ENCODE peak calls at places on chromosomes 2 and 18, in eight cellular contexts. B, Y, T, J, Z, G, U and V are unnamed samples.

GRCh38 chr2:118721817-118722551 is 125.5 kb downstream of the EN1 start:
- DNase-seq in U (peak), B (peak), Z (peak), G (no peak), Y (no peak), J (peak), T (no peak), V (no peak)

GRCh38 chr18:32974421-32975165 is 201.8 kb upstream of the KLHL14 start:
- DNase-seq in Y (peak), J (no peak), B (no peak), G (no peak), U (no peak), T (no peak), Z (peak), V (no peak)

GRCh38 chr2:12177995-12178760 is 431.7 kb downstream of the LPIN1 start:
- DNase-seq in Y (no peak), G (no peak), U (no peak), Z (no peak), B (no peak), J (peak), T (no peak), V (no peak)

GRCh38 chr18:8972116-8972515 is 130.4 kb upstream of the NDUFV2 start:
- DNase-seq in T (no peak), B (no peak), J (no peak), Z (no peak), U (no peak), G (no peak), Y (no peak), V (no peak)

GRCh38 chr2:20491739-20492531 is 45.1 kb downstream of the RHOB start:
- DNase-seq in J (peak), G (no peak), T (peak), Y (no peak), Z (no peak), B (peak), U (no peak), V (no peak)

GRCh38 chr18:11104307-11104706 is 45.1 kb downstream of the PIEZO2 start:
- DNase-seq in T (no peak), Y (no peak), J (no peak), G (no peak), Z (no peak), B (no peak), U (no peak), V (no peak)

GRCh38 chr18:59885579-59886163 is 14.1 kb upstream of the PMAIP1 start:
- DNase-seq in G (peak), B (peak), Y (peak), J (no peak), T (no peak), U (peak), Z (peak), V (peak)

GRCh38 chr18:48452863-48453323 is 43.7 kb upstream of the ZBTB7C start:
- DNase-seq in J (no peak), T (no peak), Y (no peak), U (peak), G (no peak), Z (peak), B (peak), V (no peak)

GRCh38 chr2:64562148-64562784 is 38.1 kb downstream of the AFTPH start:
- DNase-seq in B (peak), T (no peak), G (peak), Z (no peak), U (peak), Y (peak), J (no peak), V (no peak)

GRCh38 chr2:236922061-236922460 is 163.6 kb upstream of the COPS8 start:
- DNase-seq in T (no peak), B (no peak), J (no peak), G (no peak), U (no peak), Y (no peak), Z (no peak), V (no peak)

GRCh38 chr2:85269959-85270358 is 57.8 kb downstream of the TGOLN2 start:
- DNase-seq in U (no peak), J (no peak), B (peak), T (no peak), G (no peak), Z (peak), Y (no peak), V (no peak)

GRCh38 chr2:217845251-217845650 is 157.5 kb downstream of the TNS1 start:
- DNase-seq in T (no peak), U (no peak), J (no peak), B (no peak), Y (no peak), Z (no peak), G (no peak), V (no peak)

GRCh38 chr2:165793779-165794519 is at the start of gene GALNT3:
- DNase-seq in U (peak), G (no peak), T (no peak), J (no peak), Z (no peak), B (no peak), Y (peak), V (peak)

GRCh38 chr2:16033032-16033293 is 92.6 kb downstream of the MYCN start:
- DNase-seq in Y (no peak), J (no peak), Z (no peak), G (no peak), B (no peak), T (no peak), U (no peak), V (no peak)

GRCh38 chr2:174336403-174337336 is 1.9 kb downstream of the SP9 start:
- DNase-seq in G (no peak), B (no peak), U (no peak), Y (peak), T (peak), Z (no peak), J (peak), V (peak)

GRCh38 chr2:218427741-218428140 is 8.8 kb downstream of the VIL1 start:
- DNase-seq in B (no peak), T (no peak), Z (no peak), J (peak), Y (no peak), G (no peak), U (no peak), V (no peak)

GRCh38 chr2:239429473-239430350 is 28.9 kb upstream of the HDAC4 start:
- DNase-seq in U (no peak), B (no peak), T (no peak), Z (no peak), G (no peak), Y (no peak), J (no peak), V (no peak)

GRCh38 chr2:19068206-19068605 is 290.2 kb downstream of the OSR1 start:
- DNase-seq in T (no peak), Z (no peak), Y (no peak), J (no peak), B (no peak), G (no peak), U (no peak), V (no peak)

GRCh38 chr2:236949089-236949935 is 136.4 kb upstream of the COPS8 start:
- DNase-seq in B (no peak), T (no peak), U (no peak), J (no peak), G (no peak), Y (no peak), Z (no peak), V (no peak)

GRCh38 chr2:33924770-33925169 is 325.7 kb upstream of the FAM98A start:
- DNase-seq in G (no peak), T (no peak), Y (no peak), U (no peak), Z (no peak), J (no peak), B (no peak), V (no peak)

GRCh38 chr2:40303746-40304145 is 148.1 kb downstream of the SLC8A1 start:
- DNase-seq in B (no peak), J (no peak), G (no peak), U (no peak), Z (no peak), Y (no peak), T (no peak), V (no peak)

GRCh38 chr18:2657788-2658458 is 2.4 kb downstream of the SMCHD1 start:
- DNase-seq in Y (peak), B (peak), Z (peak), J (peak), U (peak), G (peak), T (no peak), V (no peak)

GRCh38 chr2:53018830-53019425 is 748.7 kb upstream of the CHAC2 start:
- DNase-seq in B (peak), G (no peak), Y (no peak), J (no peak), U (peak), Z (no peak), T (no peak), V (no peak)

GRCh38 chr18:36912887-36913286 is 84.0 kb downstream of the KIAA1328 start:
- DNase-seq in Y (peak), J (no peak), T (no peak), Z (no peak), B (no peak), G (no peak), U (no peak), V (peak)

GRCh38 chr2:39424951-39425350 is 12.1 kb downstream of the MAP4K3 start:
- DNase-seq in G (no peak), B (no peak), T (no peak), Y (no peak), J (no peak), U (no peak), Z (no peak), V (no peak)

GRCh38 chr2:128304715-128305554 is 13.7 kb downstream of the HS6ST1 start:
- DNase-seq in J (peak), U (peak), Y (no peak), B (peak), T (no peak), G (peak), Z (peak), V (no peak)

GRCh38 chr2:54261537-54261936 is 5.5 kb upstream of the TSPYL6 start:
- DNase-seq in U (no peak), Z (no peak), J (no peak), T (no peak), B (no peak), Y (no peak), G (no peak), V (no peak)

GRCh38 chr2:46887028-46887885 is 28.3 kb downstream of the MCFD2 start:
- DNase-seq in T (no peak), G (peak), Y (no peak), Z (peak), J (no peak), U (no peak), B (no peak), V (no peak)

GRCh38 chr18:60585670-60586069 is 213.1 kb upstream of the MC4R start:
- DNase-seq in Y (no peak), Z (no peak), U (no peak), T (no peak), B (no peak), G (no peak), J (no peak), V (no peak)

GRCh38 chr2:135299656-135300244 is 231.3 kb downstream of the ZRANB3 start:
- DNase-seq in Y (peak), Z (peak), J (no peak), G (peak), U (peak), T (no peak), B (peak), V (no peak)

GRCh38 chr2:23241611-23242245 is 143.3 kb upstream of the KLHL29 start:
- DNase-seq in J (no peak), T (no peak), B (no peak), Y (no peak), G (no peak), U (no peak), Z (no peak), V (no peak)

GRCh38 chr18:45384137-45384998 is 230.9 kb upstream of the SLC14A2 start:
- DNase-seq in Z (peak), T (peak), B (peak), U (peak), G (peak), Y (peak), J (peak), V (peak)

GRCh38 chr2:177322801-177323261 is 58.3 kb upstream of the NFE2L2 start:
- DNase-seq in T (no peak), Y (no peak), B (no peak), J (no peak), U (peak), Z (no peak), G (no peak), V (no peak)

DNA sequence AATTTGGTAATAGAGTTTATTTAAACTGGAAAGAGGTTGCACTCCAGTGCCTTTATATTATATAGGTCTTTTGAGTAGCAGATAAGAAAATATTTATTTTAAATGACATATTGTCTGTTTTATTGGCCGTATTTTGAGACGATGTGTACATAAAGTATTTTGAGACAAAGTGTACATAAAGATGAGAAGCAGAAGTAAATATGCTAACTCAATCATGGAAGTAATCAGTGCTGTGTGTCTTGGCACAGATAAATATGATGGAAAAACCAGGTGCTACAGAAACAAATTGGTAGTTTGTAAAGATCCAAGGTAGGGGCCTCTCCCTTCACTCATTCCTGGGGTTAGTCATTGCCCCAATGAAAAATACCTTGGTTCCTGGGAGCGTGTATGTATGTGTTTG is 382.9 kb downstream of the DSEL start:
- DNase-seq in B (no peak), G (no peak), U (no peak), Z (no peak), T (no peak), Y (no peak), J (no peak), V (no peak)
- TF ChIP-seq CTCF in B (no peak), G (no peak), U (no peak), Z (no peak), T (no peak), Y (no peak), J (no peak), V (no peak)

GRCh38 chr2:37896319-37896718 is 28.8 kb upstream of the RMDN2 start:
- DNase-seq in Z (no peak), B (no peak), U (no peak), Y (peak), T (no peak), J (peak), G (peak), V (no peak)
- TF ChIP-seq CTCF in Z (no peak), B (no peak), U (no peak), Y (peak), T (peak), J (peak), G (no peak), V (no peak)

DNA sequence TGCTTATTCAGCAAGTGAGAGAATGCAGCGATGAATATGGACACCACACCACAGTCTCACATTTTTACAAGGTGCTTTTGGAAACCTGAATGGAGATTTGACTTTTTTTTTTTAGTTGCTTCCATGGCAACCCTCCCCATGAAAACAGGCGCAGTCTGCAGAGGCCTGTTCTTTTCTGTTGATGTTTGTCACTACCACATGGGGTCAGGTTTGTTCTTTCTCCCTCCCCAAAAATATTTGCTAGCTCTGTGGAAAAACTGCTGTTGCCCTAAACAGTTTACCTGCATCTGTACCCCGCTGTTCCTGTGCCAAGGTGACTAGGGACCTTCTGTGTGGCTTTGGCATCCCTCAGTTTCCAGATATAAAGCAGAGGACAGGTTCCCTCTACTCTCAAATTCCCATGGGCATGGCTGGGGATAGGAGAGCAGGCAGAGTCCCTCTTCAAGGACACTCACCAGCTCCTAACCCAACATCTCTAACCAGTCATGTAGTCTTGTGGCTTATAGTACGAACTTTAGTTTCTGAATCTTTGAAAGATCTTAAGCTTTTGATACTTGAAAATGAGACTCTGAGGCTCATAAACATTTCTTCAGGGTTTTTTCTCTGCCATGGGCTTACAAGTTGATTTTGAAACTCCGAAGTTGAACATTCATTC is 14.7 kb upstream of the MAPRE2 start:
- DNase-seq in J (peak), Y (peak), Z (no peak), B (no peak), U (no peak), T (no peak), G (no peak), V (no peak)
- TF ChIP-seq CTCF in J (peak), Y (peak), Z (no peak), B (peak), U (no peak), T (peak), G (no peak), V (no peak)

DNA sequence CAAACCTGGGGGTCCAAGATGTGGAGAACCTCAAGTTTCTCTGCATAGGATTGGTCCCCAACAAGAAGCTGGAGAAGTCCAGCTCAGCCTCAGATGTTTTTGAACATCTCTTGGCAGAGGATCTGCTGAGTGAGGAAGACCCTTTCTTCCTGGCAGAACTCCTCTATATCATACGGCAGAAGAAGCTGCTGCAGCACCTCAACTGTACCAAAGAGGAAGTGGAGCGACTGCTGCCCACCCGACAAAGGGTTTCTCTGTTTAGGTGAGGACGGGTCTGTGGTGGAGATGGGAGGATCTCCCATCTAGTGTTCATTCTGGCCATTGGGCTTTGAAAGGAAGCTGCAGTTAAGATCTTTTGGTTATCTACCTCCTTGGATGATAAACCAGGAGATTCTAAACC is 2.9 kb downstream of the CASP10 start:
- DNase-seq in T (no peak), Z (no peak), U (no peak), G (no peak), J (no peak), Y (no peak), B (no peak), V (no peak)
- TF ChIP-seq CTCF in T (no peak), Z (no peak), U (no peak), G (no peak), J (no peak), Y (no peak), B (no peak), V (no peak)

GRCh38 chr2:184644685-184645084 is 46.4 kb downstream of the ZNF804A start:
- DNase-seq in Y (no peak), G (no peak), J (no peak), B (peak), U (no peak), Z (no peak), T (no peak), V (no peak)
- TF ChIP-seq CTCF in Y (no peak), G (peak), J (no peak), B (no peak), U (no peak), Z (no peak), T (no peak), V (no peak)

DNA sequence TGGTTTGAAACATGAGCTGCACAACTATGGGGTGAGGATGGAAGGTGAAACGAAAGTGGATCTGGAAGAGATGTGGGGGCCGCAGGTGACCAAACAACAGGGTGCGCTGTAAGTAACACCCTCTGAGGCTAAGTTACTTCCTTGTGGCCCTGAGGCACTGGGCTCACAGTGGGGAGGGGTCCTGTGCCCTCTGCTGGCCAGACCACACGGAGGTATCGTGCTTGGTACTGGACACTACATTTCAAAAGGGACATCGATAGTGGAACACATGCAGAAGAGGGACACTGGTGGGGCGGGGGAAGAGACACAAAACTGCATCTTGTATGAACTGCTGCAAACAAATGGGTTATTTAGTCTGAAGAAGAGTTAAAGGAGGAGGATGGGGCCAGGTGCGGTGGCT is 110.6 kb downstream of the CLIP4 start:
- DNase-seq in Z (no peak), J (no peak), T (no peak), U (no peak), B (no peak), G (no peak), Y (no peak), V (no peak)
- TF ChIP-seq CTCF in Z (no peak), J (no peak), T (no peak), U (no peak), B (no peak), G (no peak), Y (no peak), V (no peak)